ENCODE peak calls at places on chromosomes 4 and X, in seven cellular contexts. Y, U, X, O, T, R and N are unnamed samples.

GRCh38 chrX:52577464-52578173 is 60.8 kb upstream of the XAGE1B start:
- ATAC-seq in O (no peak), R (no peak), U (no peak), Y (no peak), T (no peak), X (no peak), N (no peak)

GRCh38 chrX:17674611-17675010 is 62.7 kb upstream of the SCML1 start:
- ATAC-seq in O (no peak), R (peak; percentile 65), Y (no peak), U (peak; percentile 86), T (no peak), X (no peak), N (no peak)

GRCh38 chr4:7062816-7063215 is 5.0 kb downstream of the GRPEL1 start:
- ATAC-seq in U (no peak), X (no peak), T (no peak), O (no peak), Y (no peak), R (no peak), N (no peak)

GRCh38 chr4:83862471-83862870 is 326.6 kb downstream of the GPAT3 start:
- ATAC-seq in X (no peak), Y (no peak), U (no peak), T (no peak), O (no peak), R (peak; percentile 93), N (no peak)

GRCh38 chr4:173494013-173494970 is 35.7 kb downstream of the HAND2 start:
- ATAC-seq in Y (peak; percentile 95), R (peak; percentile 91), O (peak; percentile 96), U (peak; percentile 98), T (peak; percentile 92), X (peak; percentile 91), N (peak; percentile 81)

GRCh38 chr4:74230902-74231499 is 73.1 kb downstream of the MTHFD2L start:
- ATAC-seq in X (peak; percentile 88), Y (peak; percentile 72), T (peak; percentile 82), U (no peak), R (peak; percentile 89), O (peak; percentile 18), N (peak; percentile 37)

GRCh38 chrX:48465336-48465933 is 4.6 kb downstream of the SLC38A5 start:
- ATAC-seq in X (peak; percentile 53), Y (peak; percentile 77), O (no peak), T (peak; percentile 40), R (no peak), U (peak; percentile 28), N (no peak)

GRCh38 chrX:9269134-9269533 is 195.7 kb upstream of the TBL1X start:
- ATAC-seq in X (no peak), T (no peak), R (no peak), U (no peak), Y (no peak), O (no peak), N (no peak)

GRCh38 chr4:184591070-184591677 is 58.1 kb downstream of the CASP3 start:
- ATAC-seq in R (no peak), U (no peak), T (no peak), Y (no peak), O (no peak), X (no peak), N (no peak)

GRCh38 chr4:150722908-150723362 is 141.0 kb downstream of the MAB21L2 start:
- ATAC-seq in T (peak; percentile 98), R (peak; percentile 99), U (peak; percentile 97), Y (no peak), X (peak; percentile 99), O (no peak), N (no peak)

GRCh38 chrX:50081282-50081955 is 119.4 kb downstream of the AKAP4 start:
- ATAC-seq in R (peak; percentile 86), Y (no peak), X (no peak), U (peak; percentile 85), T (peak; percentile 58), O (no peak), N (no peak)

GRCh38 chr4:95013236-95013635 is 255.5 kb downstream of the BMPR1B start:
- ATAC-seq in O (no peak), X (no peak), T (no peak), U (peak; percentile 59), R (no peak), Y (no peak), N (no peak)

GRCh38 chrX:154799554-154800348 is 5.5 kb downstream of the MPP1 start:
- ATAC-seq in T (peak; percentile 37), O (no peak), R (peak; percentile 60), U (peak; percentile 84), X (no peak), Y (no peak), N (no peak)

GRCh38 chr4:83172371-83172770 is 57.8 kb upstream of the PLAC8 start:
- ATAC-seq in X (no peak), R (peak; percentile 31), O (no peak), T (no peak), U (no peak), Y (no peak), N (no peak)

GRCh38 chr4:88958080-88958479 is 98.9 kb downstream of the FAM13A start:
- ATAC-seq in X (no peak), U (peak; percentile 72), Y (no peak), O (no peak), R (peak; percentile 21), T (no peak), N (no peak)

GRCh38 chr4:118898684-118899138 is 10.1 kb downstream of the SYNPO2 start:
- ATAC-seq in T (peak; percentile 81), Y (no peak), R (no peak), X (peak; percentile 91), O (no peak), U (no peak), N (no peak)